ENCODE peak calls at places on chromosome 1, in ten cellular contexts. One of them, this sample, is unnamed.

GRCh38 chr1:202235003-202235660 is 41.5 kb downstream of the LGR6 start:
- DNase-seq in body of pancreas: no peak
- DNase-seq in neural progenitor cell: no peak
- DNase-seq in H1: no peak
- DNase-seq in ovary: no peak
- DNase-seq in AG04450: no peak
- DNase-seq in SK-N-SH: no peak
- DNase-seq in cardiac fibroblast: no peak
- DNase-seq in lung: no peak
- DNase-seq in HCT116: no peak
- DNase-seq in this sample: no peak

GRCh38 chr1:67988066-67988465 is 62.4 kb downstream of the DIRAS3 start:
- DNase-seq in body of pancreas: no peak
- DNase-seq in neural progenitor cell: no peak
- DNase-seq in H1: no peak
- DNase-seq in ovary: no peak
- DNase-seq in AG04450: no peak
- DNase-seq in SK-N-SH: no peak
- DNase-seq in cardiac fibroblast: peak
- DNase-seq in lung: no peak
- DNase-seq in HCT116: no peak
- DNase-seq in this sample: peak

GRCh38 chr1:184838374-184838995 is 83.8 kb upstream of the EDEM3 start:
- DNase-seq in body of pancreas: peak
- DNase-seq in neural progenitor cell: no peak
- DNase-seq in H1: no peak
- DNase-seq in ovary: peak
- DNase-seq in AG04450: peak
- DNase-seq in SK-N-SH: peak
- DNase-seq in cardiac fibroblast: peak
- DNase-seq in lung: no peak
- DNase-seq in HCT116: no peak
- DNase-seq in this sample: peak

GRCh38 chr1:35592991-35593769 is 20.1 kb downstream of the TFAP2E start:
- DNase-seq in body of pancreas: no peak
- DNase-seq in neural progenitor cell: no peak
- DNase-seq in H1: no peak
- DNase-seq in ovary: no peak
- DNase-seq in AG04450: no peak
- DNase-seq in SK-N-SH: no peak
- DNase-seq in cardiac fibroblast: no peak
- DNase-seq in lung: no peak
- DNase-seq in HCT116: no peak
- DNase-seq in this sample: no peak

GRCh38 chr1:32421775-32422174 is 27.5 kb upstream of the BSDC1 start:
- DNase-seq in body of pancreas: no peak
- DNase-seq in neural progenitor cell: no peak
- DNase-seq in H1: no peak
- DNase-seq in ovary: no peak
- DNase-seq in AG04450: no peak
- DNase-seq in SK-N-SH: no peak
- DNase-seq in cardiac fibroblast: no peak
- DNase-seq in lung: no peak
- DNase-seq in HCT116: no peak
- DNase-seq in this sample: no peak

GRCh38 chr1:178931843-178932551 is 61.1 kb upstream of the ANGPTL1 start:
- DNase-seq in body of pancreas: peak
- DNase-seq in neural progenitor cell: no peak
- DNase-seq in H1: no peak
- DNase-seq in ovary: peak
- DNase-seq in AG04450: no peak
- DNase-seq in SK-N-SH: no peak
- DNase-seq in cardiac fibroblast: peak
- DNase-seq in lung: peak
- DNase-seq in HCT116: no peak
- DNase-seq in this sample: peak

GRCh38 chr1:155012052-155012546 is 9.5 kb downstream of the ZBTB7B start:
- DNase-seq in body of pancreas: peak
- DNase-seq in neural progenitor cell: peak
- DNase-seq in H1: peak
- DNase-seq in ovary: peak
- DNase-seq in AG04450: no peak
- DNase-seq in SK-N-SH: peak
- DNase-seq in cardiac fibroblast: peak
- DNase-seq in lung: peak
- DNase-seq in HCT116: peak
- DNase-seq in this sample: peak

GRCh38 chr1:46539968-46540367 is 11.5 kb downstream of the KNCN start:
- DNase-seq in body of pancreas: no peak
- DNase-seq in neural progenitor cell: no peak
- DNase-seq in H1: no peak
- DNase-seq in ovary: no peak
- DNase-seq in AG04450: no peak
- DNase-seq in SK-N-SH: no peak
- DNase-seq in cardiac fibroblast: peak
- DNase-seq in lung: no peak
- DNase-seq in HCT116: no peak
- DNase-seq in this sample: peak

GRCh38 chr1:75725256-75725655 is 747 bp downstream of the ACADM start:
- DNase-seq in body of pancreas: no peak
- DNase-seq in neural progenitor cell: no peak
- DNase-seq in H1: no peak
- DNase-seq in ovary: no peak
- DNase-seq in AG04450: no peak
- DNase-seq in SK-N-SH: no peak
- DNase-seq in cardiac fibroblast: peak
- DNase-seq in lung: no peak
- DNase-seq in HCT116: no peak
- DNase-seq in this sample: peak

GRCh38 chr1:206479164-206480125 is 9.2 kb downstream of the IKBKE start:
- DNase-seq in body of pancreas: peak
- DNase-seq in neural progenitor cell: peak
- DNase-seq in H1: peak
- DNase-seq in ovary: peak
- DNase-seq in AG04450: peak
- DNase-seq in SK-N-SH: peak
- DNase-seq in cardiac fibroblast: peak
- DNase-seq in lung: peak
- DNase-seq in HCT116: no peak
- DNase-seq in this sample: peak

GRCh38 chr1:182101415-182102041 is 40.0 kb upstream of the ZNF648 start:
- DNase-seq in body of pancreas: peak
- DNase-seq in neural progenitor cell: peak
- DNase-seq in H1: peak
- DNase-seq in ovary: no peak
- DNase-seq in AG04450: no peak
- DNase-seq in SK-N-SH: no peak
- DNase-seq in cardiac fibroblast: no peak
- DNase-seq in lung: no peak
- DNase-seq in HCT116: peak
- DNase-seq in this sample: no peak

GRCh38 chr1:231171623-231172197 is 9.9 kb downstream of the TRIM67 start:
- DNase-seq in body of pancreas: no peak
- DNase-seq in neural progenitor cell: no peak
- DNase-seq in H1: no peak
- DNase-seq in ovary: no peak
- DNase-seq in AG04450: no peak
- DNase-seq in SK-N-SH: no peak
- DNase-seq in cardiac fibroblast: no peak
- DNase-seq in lung: no peak
- DNase-seq in HCT116: no peak
- DNase-seq in this sample: peak

GRCh38 chr1:219506337-219506944 is 106.5 kb downstream of the ZC3H11B start:
- DNase-seq in body of pancreas: no peak
- DNase-seq in neural progenitor cell: no peak
- DNase-seq in H1: no peak
- DNase-seq in ovary: no peak
- DNase-seq in AG04450: no peak
- DNase-seq in SK-N-SH: no peak
- DNase-seq in cardiac fibroblast: no peak
- DNase-seq in lung: no peak
- DNase-seq in HCT116: no peak
- DNase-seq in this sample: no peak

GRCh38 chr1:59104191-59104760 is 192.6 kb upstream of the FGGY start:
- DNase-seq in body of pancreas: no peak
- DNase-seq in neural progenitor cell: no peak
- DNase-seq in H1: no peak
- DNase-seq in ovary: no peak
- DNase-seq in AG04450: no peak
- DNase-seq in SK-N-SH: no peak
- DNase-seq in cardiac fibroblast: no peak
- DNase-seq in lung: no peak
- DNase-seq in HCT116: no peak
- DNase-seq in this sample: no peak

GRCh38 chr1:29639156-29639736 is 402.9 kb downstream of the PTPRU start:
- DNase-seq in body of pancreas: no peak
- DNase-seq in neural progenitor cell: no peak
- DNase-seq in H1: peak
- DNase-seq in ovary: no peak
- DNase-seq in AG04450: no peak
- DNase-seq in SK-N-SH: no peak
- DNase-seq in cardiac fibroblast: no peak
- DNase-seq in lung: no peak
- DNase-seq in HCT116: peak
- DNase-seq in this sample: no peak

GRCh38 chr1:189607477-189608096 is 870.1 kb downstream of the BRINP3 start:
- DNase-seq in body of pancreas: no peak
- DNase-seq in neural progenitor cell: no peak
- DNase-seq in H1: no peak
- DNase-seq in ovary: no peak
- DNase-seq in AG04450: no peak
- DNase-seq in SK-N-SH: no peak
- DNase-seq in cardiac fibroblast: no peak
- DNase-seq in lung: no peak
- DNase-seq in HCT116: no peak
- DNase-seq in this sample: no peak

GRCh38 chr1:189609206-189609605 is 868.5 kb downstream of the BRINP3 start:
- DNase-seq in body of pancreas: no peak
- DNase-seq in neural progenitor cell: no peak
- DNase-seq in H1: no peak
- DNase-seq in ovary: no peak
- DNase-seq in AG04450: no peak
- DNase-seq in SK-N-SH: no peak
- DNase-seq in cardiac fibroblast: no peak
- DNase-seq in lung: no peak
- DNase-seq in HCT116: no peak
- DNase-seq in this sample: no peak

GRCh38 chr1:189606795-189607476 is 870.7 kb downstream of the BRINP3 start:
- DNase-seq in body of pancreas: no peak
- DNase-seq in neural progenitor cell: no peak
- DNase-seq in H1: no peak
- DNase-seq in ovary: no peak
- DNase-seq in AG04450: peak
- DNase-seq in SK-N-SH: no peak
- DNase-seq in cardiac fibroblast: peak
- DNase-seq in lung: no peak
- DNase-seq in HCT116: no peak
- DNase-seq in this sample: peak

GRCh38 chr1:189606047-189606446 is 871.6 kb downstream of the BRINP3 start:
- DNase-seq in body of pancreas: no peak
- DNase-seq in neural progenitor cell: no peak
- DNase-seq in H1: no peak
- DNase-seq in ovary: no peak
- DNase-seq in AG04450: no peak
- DNase-seq in SK-N-SH: no peak
- DNase-seq in cardiac fibroblast: no peak
- DNase-seq in lung: no peak
- DNase-seq in HCT116: no peak
- DNase-seq in this sample: no peak

GRCh38 chr1:189605236-189605635 is 872.4 kb downstream of the BRINP3 start:
- DNase-seq in body of pancreas: no peak
- DNase-seq in neural progenitor cell: no peak
- DNase-seq in H1: no peak
- DNase-seq in ovary: no peak
- DNase-seq in AG04450: no peak
- DNase-seq in SK-N-SH: no peak
- DNase-seq in cardiac fibroblast: no peak
- DNase-seq in lung: no peak
- DNase-seq in HCT116: no peak
- DNase-seq in this sample: no peak
- TF ChIP-seq CTCF in body of pancreas: no peak
- TF ChIP-seq CTCF in neural progenitor cell: no peak
- TF ChIP-seq CTCF in H1: no peak
- TF ChIP-seq CTCF in ovary: no peak
- TF ChIP-seq CTCF in AG04450: no peak
- TF ChIP-seq CTCF in SK-N-SH: no peak
- TF ChIP-seq CTCF in cardiac fibroblast: no peak
- TF ChIP-seq CTCF in lung: no peak
- TF ChIP-seq CTCF in HCT116: no peak
- TF ChIP-seq CTCF in this sample: no peak

GRCh38 chr1:235835226-235835625 is 31.5 kb downstream of the LYST start:
- DNase-seq in body of pancreas: peak
- DNase-seq in neural progenitor cell: no peak
- DNase-seq in H1: no peak
- DNase-seq in ovary: peak
- DNase-seq in AG04450: no peak
- DNase-seq in SK-N-SH: no peak
- DNase-seq in cardiac fibroblast: peak
- DNase-seq in lung: no peak
- DNase-seq in HCT116: no peak
- DNase-seq in this sample: peak
- H3K4me3 ChIP-seq in body of pancreas: no peak
- H3K4me3 ChIP-seq in neural progenitor cell: no peak
- H3K4me3 ChIP-seq in H1: no peak
- H3K4me3 ChIP-seq in ovary: no peak
- H3K4me3 ChIP-seq in AG04450: no peak
- H3K4me3 ChIP-seq in SK-N-SH: no peak
- H3K4me3 ChIP-seq in cardiac fibroblast: no peak
- H3K4me3 ChIP-seq in lung: no peak
- H3K4me3 ChIP-seq in HCT116: no peak
- H3K4me3 ChIP-seq in this sample: no peak

GRCh38 chr1:34398916-34399275 is 222.2 kb downstream of the C1orf94 start:
- DNase-seq in body of pancreas: no peak
- DNase-seq in neural progenitor cell: peak
- DNase-seq in H1: peak
- DNase-seq in ovary: no peak
- DNase-seq in AG04450: no peak
- DNase-seq in SK-N-SH: no peak
- DNase-seq in cardiac fibroblast: no peak
- DNase-seq in lung: no peak
- DNase-seq in HCT116: no peak
- DNase-seq in this sample: no peak
- TF ChIP-seq CTCF in body of pancreas: no peak
- TF ChIP-seq CTCF in neural progenitor cell: peak
- TF ChIP-seq CTCF in H1: peak
- TF ChIP-seq CTCF in ovary: no peak
- TF ChIP-seq CTCF in AG04450: no peak
- TF ChIP-seq CTCF in SK-N-SH: no peak
- TF ChIP-seq CTCF in cardiac fibroblast: no peak
- TF ChIP-seq CTCF in lung: no peak
- TF ChIP-seq CTCF in HCT116: peak
- TF ChIP-seq CTCF in this sample: no peak

DNA sequence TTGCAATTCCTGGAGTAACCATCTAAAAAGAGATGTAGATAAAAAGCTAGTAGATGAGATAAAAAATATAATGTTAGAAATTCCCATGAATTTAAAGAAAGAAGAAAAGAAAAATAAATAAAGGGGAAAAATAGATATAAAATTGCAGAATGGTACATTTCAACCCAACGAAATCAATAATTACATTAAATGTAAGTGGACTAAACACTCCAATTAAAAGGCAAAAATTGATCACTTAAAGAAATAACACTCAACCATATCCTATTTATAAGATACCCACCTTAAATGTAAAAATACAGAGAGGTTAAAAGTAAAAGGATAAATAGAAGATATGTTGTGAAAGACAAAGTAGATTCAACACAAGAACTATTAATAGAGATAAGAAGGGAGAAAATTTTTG is 150.5 kb upstream of the GRIK3 start:
- DNase-seq in body of pancreas: no peak
- DNase-seq in neural progenitor cell: no peak
- DNase-seq in H1: no peak
- DNase-seq in ovary: no peak
- DNase-seq in AG04450: no peak
- DNase-seq in SK-N-SH: no peak
- DNase-seq in cardiac fibroblast: no peak
- DNase-seq in lung: no peak
- DNase-seq in HCT116: no peak
- DNase-seq in this sample: no peak
- H3K4me3 ChIP-seq in body of pancreas: no peak
- H3K4me3 ChIP-seq in neural progenitor cell: no peak
- H3K4me3 ChIP-seq in H1: no peak
- H3K4me3 ChIP-seq in ovary: no peak
- H3K4me3 ChIP-seq in AG04450: no peak
- H3K4me3 ChIP-seq in SK-N-SH: no peak
- H3K4me3 ChIP-seq in cardiac fibroblast: no peak
- H3K4me3 ChIP-seq in lung: no peak
- H3K4me3 ChIP-seq in HCT116: no peak
- H3K4me3 ChIP-seq in this sample: no peak

This sample was measured in fibroblast of mammary gland.